ENCODE peak calls at places on chromosomes 4 and X, in four cellular contexts. J is NCI-H1417 treated with DMSO at 0.1 percent for 48 hours; R is stimulated activated CD8-positive, alpha-beta memory T cell treated with anti-CD3 and anti-CD28 coated beads, Interleukin-4, amount 100 ng/mL, for 4 hours; X is pons. Z is an unnamed sample.

GRCh38 chr4:76426272-76426671 is 5.3 kb upstream of the CCDC158 start:
- DNase-seq in J (no peak), R (no peak), X (no peak), Z (no peak)

GRCh38 chr4:6909970-6910339 is 329 bp downstream of the TBC1D14 start:
- DNase-seq in J (no peak), R (no peak), X (no peak), Z (no peak)

GRCh38 chr4:128107766-128108165 is 46.7 kb downstream of the LARP1B start:
- DNase-seq in J (no peak), R (no peak), X (no peak), Z (no peak)

GRCh38 chrX:20116087-20116574 is 576 bp downstream of the MAP7D2 start:
- DNase-seq in J (no peak), R (no peak), X (no peak), Z (no peak)

GRCh38 chrX:141220342-141221008 is 21.8 kb downstream of the SPANXC start:
- DNase-seq in J (no peak), R (no peak), X (no peak), Z (no peak)

GRCh38 chrX:340641-341423 is 22.2 kb upstream of the GTPBP6 start:
- DNase-seq in J (no peak), R (no peak), X (no peak), Z (peak)

GRCh38 chr4:158521490-158522111 is at the start of gene RXFP1:
- DNase-seq in J (no peak), R (no peak), X (no peak), Z (no peak)

GRCh38 chrX:14083783-14084182 is 54.1 kb upstream of the GEMIN8 start:
- DNase-seq in J (no peak), R (no peak), X (no peak), Z (no peak)

GRCh38 chrX:78075787-78076389 is 28.2 kb upstream of the PGK1 start:
- DNase-seq in J (no peak), R (no peak), X (no peak), Z (no peak)